ENCODE peak calls at places on chromosomes 16 and 17, in six cellular contexts. One of them, this sample, is unnamed.

GRCh38 chr17:56913000-56913866 is 616 bp downstream of the TRIM25 start:
- DNase-seq in lower leg skin: peak
- DNase-seq in AG09319: no peak
- DNase-seq in substantia nigra: no peak
- DNase-seq in stimulated activated CD4-positive, alpha-beta T cell treated with anti-CD3 and anti-CD28 coated beads, Interleukin-4, amount 100 ng/mL, for 48 hours: no peak
- DNase-seq in foreskin keratinocyte: no peak
- DNase-seq in this sample: no peak

GRCh38 chr16:70772493-70772892 is 28.5 kb downstream of the VAC14 start:
- DNase-seq in lower leg skin: no peak
- DNase-seq in AG09319: no peak
- DNase-seq in substantia nigra: no peak
- DNase-seq in stimulated activated CD4-positive, alpha-beta T cell treated with anti-CD3 and anti-CD28 coated beads, Interleukin-4, amount 100 ng/mL, for 48 hours: no peak
- DNase-seq in foreskin keratinocyte: peak
- DNase-seq in this sample: no peak

GRCh38 chr17:65742433-65743312 is 181.2 kb upstream of the AXIN2 start:
- DNase-seq in lower leg skin: no peak
- DNase-seq in AG09319: no peak
- DNase-seq in substantia nigra: no peak
- DNase-seq in stimulated activated CD4-positive, alpha-beta T cell treated with anti-CD3 and anti-CD28 coated beads, Interleukin-4, amount 100 ng/mL, for 48 hours: no peak
- DNase-seq in foreskin keratinocyte: peak
- DNase-seq in this sample: peak

GRCh38 chr17:13385481-13385907 is 216.2 kb downstream of the HS3ST3A1 start:
- DNase-seq in lower leg skin: no peak
- DNase-seq in AG09319: no peak
- DNase-seq in substantia nigra: no peak
- DNase-seq in stimulated activated CD4-positive, alpha-beta T cell treated with anti-CD3 and anti-CD28 coated beads, Interleukin-4, amount 100 ng/mL, for 48 hours: no peak
- DNase-seq in foreskin keratinocyte: peak
- DNase-seq in this sample: no peak

GRCh38 chr16:4500283-4500682 is 24.1 kb downstream of the HMOX2 start:
- DNase-seq in lower leg skin: peak
- DNase-seq in AG09319: no peak
- DNase-seq in substantia nigra: no peak
- DNase-seq in stimulated activated CD4-positive, alpha-beta T cell treated with anti-CD3 and anti-CD28 coated beads, Interleukin-4, amount 100 ng/mL, for 48 hours: no peak
- DNase-seq in foreskin keratinocyte: peak
- DNase-seq in this sample: no peak

GRCh38 chr16:78210305-78210704 is 110.9 kb downstream of the WWOX start:
- DNase-seq in lower leg skin: no peak
- DNase-seq in AG09319: no peak
- DNase-seq in substantia nigra: no peak
- DNase-seq in stimulated activated CD4-positive, alpha-beta T cell treated with anti-CD3 and anti-CD28 coated beads, Interleukin-4, amount 100 ng/mL, for 48 hours: no peak
- DNase-seq in foreskin keratinocyte: peak
- DNase-seq in this sample: peak

GRCh38 chr16:80027007-80027965 is 426.7 kb upstream of the MAF start:
- DNase-seq in lower leg skin: peak
- DNase-seq in AG09319: peak
- DNase-seq in substantia nigra: no peak
- DNase-seq in stimulated activated CD4-positive, alpha-beta T cell treated with anti-CD3 and anti-CD28 coated beads, Interleukin-4, amount 100 ng/mL, for 48 hours: peak
- DNase-seq in foreskin keratinocyte: peak
- DNase-seq in this sample: peak

GRCh38 chr17:57443781-57444180 is 187.5 kb downstream of the MSI2 start:
- DNase-seq in lower leg skin: no peak
- DNase-seq in AG09319: no peak
- DNase-seq in substantia nigra: no peak
- DNase-seq in stimulated activated CD4-positive, alpha-beta T cell treated with anti-CD3 and anti-CD28 coated beads, Interleukin-4, amount 100 ng/mL, for 48 hours: no peak
- DNase-seq in foreskin keratinocyte: no peak
- DNase-seq in this sample: no peak

GRCh38 chr17:19260958-19261357 is 23.8 kb downstream of the EPN2 start:
- DNase-seq in lower leg skin: no peak
- DNase-seq in AG09319: no peak
- DNase-seq in substantia nigra: no peak
- DNase-seq in stimulated activated CD4-positive, alpha-beta T cell treated with anti-CD3 and anti-CD28 coated beads, Interleukin-4, amount 100 ng/mL, for 48 hours: no peak
- DNase-seq in foreskin keratinocyte: peak
- DNase-seq in this sample: no peak

GRCh38 chr16:58027341-58028167 is 2.0 kb downstream of the MMP15 start:
- DNase-seq in lower leg skin: no peak
- DNase-seq in AG09319: no peak
- DNase-seq in substantia nigra: no peak
- DNase-seq in stimulated activated CD4-positive, alpha-beta T cell treated with anti-CD3 and anti-CD28 coated beads, Interleukin-4, amount 100 ng/mL, for 48 hours: no peak
- DNase-seq in foreskin keratinocyte: peak
- DNase-seq in this sample: no peak

GRCh38 chr16:75742424-75743047 is 16.2 kb upstream of the CPHXL start:
- DNase-seq in lower leg skin: no peak
- DNase-seq in AG09319: no peak
- DNase-seq in substantia nigra: no peak
- DNase-seq in stimulated activated CD4-positive, alpha-beta T cell treated with anti-CD3 and anti-CD28 coated beads, Interleukin-4, amount 100 ng/mL, for 48 hours: no peak
- DNase-seq in foreskin keratinocyte: no peak
- DNase-seq in this sample: no peak

GRCh38 chr16:85173981-85174751 is 61.9 kb upstream of the CIBAR2 start:
- DNase-seq in lower leg skin: no peak
- DNase-seq in AG09319: no peak
- DNase-seq in substantia nigra: no peak
- DNase-seq in stimulated activated CD4-positive, alpha-beta T cell treated with anti-CD3 and anti-CD28 coated beads, Interleukin-4, amount 100 ng/mL, for 48 hours: no peak
- DNase-seq in foreskin keratinocyte: peak
- DNase-seq in this sample: no peak

GRCh38 chr16:56119138-56119537 is 72.2 kb upstream of the GNAO1 start:
- DNase-seq in lower leg skin: no peak
- DNase-seq in AG09319: no peak
- DNase-seq in substantia nigra: no peak
- DNase-seq in stimulated activated CD4-positive, alpha-beta T cell treated with anti-CD3 and anti-CD28 coated beads, Interleukin-4, amount 100 ng/mL, for 48 hours: no peak
- DNase-seq in foreskin keratinocyte: no peak
- DNase-seq in this sample: no peak

GRCh38 chr17:29977836-29978235 is 36.4 kb downstream of the EFCAB5 start:
- DNase-seq in lower leg skin: no peak
- DNase-seq in AG09319: peak
- DNase-seq in substantia nigra: no peak
- DNase-seq in stimulated activated CD4-positive, alpha-beta T cell treated with anti-CD3 and anti-CD28 coated beads, Interleukin-4, amount 100 ng/mL, for 48 hours: no peak
- DNase-seq in foreskin keratinocyte: no peak
- DNase-seq in this sample: no peak

GRCh38 chr16:70638814-70639792 is 7.3 kb upstream of the IL34 start:
- DNase-seq in lower leg skin: no peak
- DNase-seq in AG09319: no peak
- DNase-seq in substantia nigra: no peak
- DNase-seq in stimulated activated CD4-positive, alpha-beta T cell treated with anti-CD3 and anti-CD28 coated beads, Interleukin-4, amount 100 ng/mL, for 48 hours: no peak
- DNase-seq in foreskin keratinocyte: peak
- DNase-seq in this sample: peak

GRCh38 chr17:9144502-9145233 is 123.4 kb downstream of the NTN1 start:
- DNase-seq in lower leg skin: no peak
- DNase-seq in AG09319: no peak
- DNase-seq in substantia nigra: no peak
- DNase-seq in stimulated activated CD4-positive, alpha-beta T cell treated with anti-CD3 and anti-CD28 coated beads, Interleukin-4, amount 100 ng/mL, for 48 hours: no peak
- DNase-seq in foreskin keratinocyte: no peak
- DNase-seq in this sample: no peak

GRCh38 chr16:21656795-21657768 is 4.7 kb upstream of the IGSF6 start:
- DNase-seq in lower leg skin: no peak
- DNase-seq in AG09319: peak
- DNase-seq in substantia nigra: no peak
- DNase-seq in stimulated activated CD4-positive, alpha-beta T cell treated with anti-CD3 and anti-CD28 coated beads, Interleukin-4, amount 100 ng/mL, for 48 hours: no peak
- DNase-seq in foreskin keratinocyte: peak
- DNase-seq in this sample: peak

GRCh38 chr17:47978324-47978723 is 7.4 kb downstream of the CDK5RAP3 start:
- DNase-seq in lower leg skin: no peak
- DNase-seq in AG09319: no peak
- DNase-seq in substantia nigra: no peak
- DNase-seq in stimulated activated CD4-positive, alpha-beta T cell treated with anti-CD3 and anti-CD28 coated beads, Interleukin-4, amount 100 ng/mL, for 48 hours: no peak
- DNase-seq in foreskin keratinocyte: no peak
- DNase-seq in this sample: no peak

GRCh38 chr16:50820225-50820624 is 78.3 kb downstream of the CYLD start:
- DNase-seq in lower leg skin: no peak
- DNase-seq in AG09319: no peak
- DNase-seq in substantia nigra: no peak
- DNase-seq in stimulated activated CD4-positive, alpha-beta T cell treated with anti-CD3 and anti-CD28 coated beads, Interleukin-4, amount 100 ng/mL, for 48 hours: no peak
- DNase-seq in foreskin keratinocyte: no peak
- DNase-seq in this sample: no peak

GRCh38 chr16:85673529-85674417 is 15.0 kb downstream of the GINS2 start:
- DNase-seq in lower leg skin: no peak
- DNase-seq in AG09319: no peak
- DNase-seq in substantia nigra: no peak
- DNase-seq in stimulated activated CD4-positive, alpha-beta T cell treated with anti-CD3 and anti-CD28 coated beads, Interleukin-4, amount 100 ng/mL, for 48 hours: no peak
- DNase-seq in foreskin keratinocyte: no peak
- DNase-seq in this sample: no peak

GRCh38 chr16:27625050-27625697 is 75.2 kb downstream of the KATNIP start:
- DNase-seq in lower leg skin: no peak
- DNase-seq in AG09319: peak
- DNase-seq in substantia nigra: no peak
- DNase-seq in stimulated activated CD4-positive, alpha-beta T cell treated with anti-CD3 and anti-CD28 coated beads, Interleukin-4, amount 100 ng/mL, for 48 hours: no peak
- DNase-seq in foreskin keratinocyte: no peak
- DNase-seq in this sample: no peak

GRCh38 chr17:2337152-2337810 is at the start of gene SGSM2:
- DNase-seq in lower leg skin: no peak
- DNase-seq in AG09319: no peak
- DNase-seq in substantia nigra: no peak
- DNase-seq in stimulated activated CD4-positive, alpha-beta T cell treated with anti-CD3 and anti-CD28 coated beads, Interleukin-4, amount 100 ng/mL, for 48 hours: peak
- DNase-seq in foreskin keratinocyte: no peak
- DNase-seq in this sample: peak

This sample was measured in retinal pigment epithelial cell.